ENCODE peak calls at places on chromosomes 1 and 21, in five cellular contexts. B is K562, O is H1, T is HCT116, M is GM12878. A is an unnamed sample.

GRCh38 chr21:15273244-15273643 is 208.4 kb upstream of the NRIP1 start:
- DNase-seq in B (no peak), O (no peak), T (no peak), M (no peak), A (no peak)

GRCh38 chr21:42596657-42597056 is 56.8 kb upstream of the PDE9A start:
- DNase-seq in B (no peak), O (no peak), T (no peak), M (no peak), A (no peak)

GRCh38 chr1:66375125-66375524 is 158.8 kb upstream of the SGIP1 start:
- DNase-seq in B (no peak), O (no peak), T (no peak), M (no peak), A (no peak)

GRCh38 chr21:37176716-37177115 is 90.4 kb downstream of the VPS26C start:
- DNase-seq in B (no peak), O (no peak), T (no peak), M (no peak), A (no peak)

GRCh38 chr1:6545276-6545934 is 8.9 kb downstream of the NOL9 start:
- DNase-seq in B (no peak), O (no peak), T (no peak), M (no peak), A (no peak)

GRCh38 chr21:40049031-40049958 is 182.1 kb downstream of the PCP4 start:
- DNase-seq in B (no peak), O (no peak), T (no peak), M (no peak), A (no peak)

GRCh38 chr1:150876111-150876434 is 326 bp downstream of the ARNT start:
- DNase-seq in B (no peak), O (no peak), T (peak; percentile 31), M (no peak), A (peak; percentile 58)

GRCh38 chr1:63663873-63664272 is 70.7 kb downstream of the PGM1 start:
- DNase-seq in B (no peak), O (no peak), T (no peak), M (no peak), A (no peak)

GRCh38 chr1:116408193-116408592 is 35.1 kb downstream of the ATP1A1 start:
- DNase-seq in B (no peak), O (no peak), T (no peak), M (no peak), A (no peak)

GRCh38 chr1:193113992-193114332 is 7.9 kb upstream of the CDC73 start:
- DNase-seq in B (peak; percentile 50), O (no peak), T (no peak), M (no peak), A (no peak)

GRCh38 chr1:229819091-229819490 is 193.0 kb downstream of the URB2 start:
- DNase-seq in B (no peak), O (no peak), T (no peak), M (no peak), A (no peak)

GRCh38 chr21:27320868-27321267 is 354.0 kb upstream of the ADAMTS5 start:
- DNase-seq in B (no peak), O (no peak), T (no peak), M (no peak), A (no peak)

GRCh38 chr1:188169971-188170370 is 1341.2 kb downstream of the PLA2G4A start:
- DNase-seq in B (no peak), O (no peak), T (no peak), M (no peak), A (no peak)

GRCh38 chr1:225814381-225814780 is 4.5 kb downstream of the EPHX1 start:
- DNase-seq in B (no peak), O (no peak), T (no peak), M (no peak), A (no peak)

GRCh38 chr1:175845371-175845770 is 102.0 kb upstream of the TNR start:
- DNase-seq in B (no peak), O (no peak), T (no peak), M (no peak), A (no peak)

GRCh38 chr1:32199717-32200072 is 700 bp upstream of the CCDC28B start:
- DNase-seq in B (no peak), O (peak; percentile 58), T (no peak), M (no peak), A (no peak)

GRCh38 chr1:223642155-223642689 is 23.3 kb downstream of the CAPN8 start:
- DNase-seq in B (no peak), O (no peak), T (no peak), M (no peak), A (no peak)

GRCh38 chr1:153977250-153978240 is at the start of gene JTB:
- DNase-seq in B (peak; percentile 85), O (peak; percentile 88), T (no peak), M (no peak), A (peak; percentile 89)

GRCh38 chr1:47980501-47980900 is 16.7 kb downstream of the TRABD2B start:
- DNase-seq in B (no peak), O (no peak), T (no peak), M (no peak), A (no peak)

GRCh38 chr1:161098161-161099068 is at the start of gene KLHDC9:
- DNase-seq in B (no peak), O (peak; percentile 89), T (peak; percentile 69), M (peak; percentile 87), A (peak; percentile 98)

GRCh38 chr1:117613249-117613968 is 7.6 kb downstream of the TENT5C start:
- DNase-seq in B (peak; percentile 87), O (no peak), T (no peak), M (no peak), A (no peak)

GRCh38 chr1:55146781-55147180 is 68.4 kb downstream of the USP24 start:
- DNase-seq in B (peak; percentile 25), O (no peak), T (no peak), M (no peak), A (no peak)

GRCh38 chr1:165225650-165226049 is 130.9 kb downstream of the LMX1A start:
- DNase-seq in B (no peak), O (no peak), T (no peak), M (no peak), A (no peak)

GRCh38 chr1:36153476-36153875 is 2.5 kb upstream of the MAP7D1 start:
- DNase-seq in B (no peak), O (no peak), T (no peak), M (no peak), A (no peak)

GRCh38 chr21:29669416-29669815 is 270.4 kb downstream of the GRIK1 start:
- DNase-seq in B (no peak), O (no peak), T (no peak), M (no peak), A (no peak)

GRCh38 chr21:44871576-44872265 is 1.8 kb downstream of the PTTG1IP start:
- DNase-seq in B (no peak), O (no peak), T (no peak), M (no peak), A (no peak)

GRCh38 chr1:228723287-228723686 is 12.0 kb upstream of the RHOU start:
- DNase-seq in B (no peak), O (peak; percentile 57), T (no peak), M (no peak), A (peak; percentile 52)

GRCh38 chr1:98662354-98662665 is 789 bp downstream of the SNX7 start:
- DNase-seq in B (no peak), O (no peak), T (no peak), M (no peak), A (no peak)

GRCh38 chr1:160154790-160155189 is 3.4 kb downstream of the ATP1A4 start:
- DNase-seq in B (no peak), O (no peak), T (no peak), M (no peak), A (no peak)

GRCh38 chr1:145960468-145961108 is 2.8 kb upstream of the LIX1L start:
- DNase-seq in B (no peak), O (peak; percentile 92), T (no peak), M (no peak), A (peak; percentile 75)

GRCh38 chr1:98130406-98130805 is 209.6 kb upstream of the DPYD start:
- DNase-seq in B (no peak), O (no peak), T (no peak), M (no peak), A (no peak)

GRCh38 chr1:245234217-245235120 is 79.7 kb downstream of the KIF26B start:
- DNase-seq in B (no peak), O (peak; percentile 72), T (no peak), M (no peak), A (peak; percentile 79)
- TF ChIP-seq ZNF274 in B (no peak), O (no peak), T (no peak), M (no peak), A (no peak)

GRCh38 chr1:41740058-41740457 is 178.7 kb downstream of the HIVEP3 start:
- DNase-seq in B (no peak), O (no peak), T (no peak), M (no peak), A (no peak)

GRCh38 chr1:41739061-41739955 is 179.4 kb downstream of the HIVEP3 start:
- DNase-seq in B (no peak), O (no peak), T (no peak), M (peak; percentile 66), A (no peak)

GRCh38 chr1:41740630-41741239 is 178.0 kb downstream of the HIVEP3 start:
- DNase-seq in B (no peak), O (no peak), T (no peak), M (no peak), A (no peak)

GRCh38 chr1:41742219-41742618 is 176.5 kb downstream of the HIVEP3 start:
- DNase-seq in B (no peak), O (no peak), T (no peak), M (no peak), A (no peak)

DNA sequence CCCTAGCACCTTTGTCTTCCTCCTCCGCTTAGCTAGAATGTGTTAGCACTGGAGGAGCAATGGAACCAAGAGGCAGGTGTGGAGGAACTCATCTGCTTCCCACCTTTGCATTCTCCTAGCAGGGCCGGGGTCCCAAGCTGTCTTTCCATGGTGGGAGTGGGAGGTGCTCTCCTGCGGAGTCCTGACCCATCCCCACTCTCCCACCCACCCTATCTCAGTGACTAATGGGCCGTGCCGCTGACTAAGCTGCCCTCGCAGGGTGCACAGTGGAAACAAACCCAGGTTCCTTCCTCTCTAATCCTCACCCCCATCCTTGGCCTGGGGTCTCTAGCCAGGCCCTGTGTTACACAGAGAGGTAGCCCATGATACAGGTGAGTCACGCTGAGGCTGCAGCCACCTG is 177.5 kb downstream of the HIVEP3 start:
- DNase-seq in B (no peak), O (no peak), T (no peak), M (no peak), A (no peak)
- H3K9ac ChIP-seq in B (no peak overlapping the region), O (no peak overlapping the region), T (no peak overlapping the region), M (no peak overlapping the region), A (no peak overlapping the region)

DNA sequence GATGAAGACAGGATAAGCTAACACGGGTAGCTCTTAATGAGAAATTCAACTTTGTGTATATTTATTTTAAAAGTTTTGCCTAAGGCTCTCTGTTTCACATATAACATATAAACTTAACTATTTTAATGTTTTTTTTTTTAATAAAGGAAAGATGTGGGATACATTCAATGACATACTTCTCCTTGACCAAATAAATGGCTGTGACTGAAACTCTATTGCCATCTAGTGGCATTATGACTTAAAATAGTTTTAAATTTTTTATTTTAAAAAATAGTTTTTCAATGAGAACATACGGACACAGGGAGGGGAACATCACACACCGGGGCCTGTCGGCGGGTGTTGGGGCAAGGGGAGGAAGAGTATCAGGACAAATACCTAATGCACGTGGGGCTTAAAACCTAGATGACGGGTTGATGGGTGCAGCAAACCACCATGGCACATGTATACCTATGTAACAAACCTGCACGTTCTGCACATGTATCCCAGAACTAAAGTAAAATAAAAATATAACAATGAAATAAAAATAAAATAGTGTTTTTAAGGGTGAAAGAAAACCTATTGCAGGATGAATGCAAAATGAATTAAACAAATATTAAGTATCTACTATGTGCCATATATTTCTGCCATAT is 83.4 kb downstream of the LYST start:
- DNase-seq in B (no peak), O (no peak), T (peak; percentile 26), M (no peak), A (peak; percentile 5)
- TF ChIP-seq ZNF274 in B (no peak), O (no peak), T (no peak), M (no peak), A (no peak)

GRCh38 chr1:170225735-170226524 is 80.2 kb downstream of the NTMT2 start:
- DNase-seq in B (no peak), O (no peak), T (no peak), M (no peak), A (no peak)
- H3K9ac ChIP-seq in B (no peak overlapping the region), O (no peak overlapping the region), T (no peak overlapping the region), M (no peak overlapping the region), A (no peak overlapping the region)